ENCODE peak calls at places on chromosome 3, in six cellular contexts. W is upper lobe of left lung, A is GM13976, B is GM13977, M is esophagus muscularis mucosa, E is colonic mucosa. R is an unnamed sample.

GRCh38 chr3:110414851-110415250 is 656.8 kb upstream of the NECTIN3 start:
- DNase-seq in E (no peak), B (no peak), M (no peak), A (no peak), W (no peak), R (no peak)

GRCh38 chr3:104941785-104942184 is 424.9 kb upstream of the ALCAM start:
- DNase-seq in B (no peak), W (no peak), E (no peak), A (no peak), M (no peak), R (no peak)

GRCh38 chr3:161171113-161171512 is 50.0 kb upstream of the NMD3 start:
- DNase-seq in B (no peak), M (no peak), A (no peak), E (peak), W (peak), R (no peak)

GRCh38 chr3:120171134-120171863 is 77.1 kb upstream of the GSK3B start:
- DNase-seq in A (no peak), B (no peak), W (no peak), M (no peak), E (peak), R (no peak)

GRCh38 chr3:159796744-159797143 is 191.9 kb upstream of the IL12A start:
- DNase-seq in M (no peak), W (no peak), E (no peak), B (no peak), A (no peak), R (no peak)

GRCh38 chr3:58206406-58207011 is 4.3 kb downstream of the DNASE1L3 start:
- DNase-seq in A (no peak), E (no peak), W (no peak), B (no peak), M (no peak), R (no peak)

GRCh38 chr3:61360297-61360696 is 109.0 kb upstream of the FHIT start:
- DNase-seq in M (no peak), W (no peak), B (no peak), A (no peak), E (no peak), R (no peak)

GRCh38 chr3:136818191-136818850 is 605 bp upstream of the SLC35G2 start:
- DNase-seq in B (peak), A (peak), W (peak), E (no peak), M (no peak), R (no peak)

GRCh38 chr3:189071452-189071851 is 100.3 kb upstream of the TPRG1 start:
- DNase-seq in M (no peak), B (no peak), E (no peak), A (no peak), W (no peak), R (peak)

GRCh38 chr3:108183971-108184370 is 38.3 kb downstream of the IFT57 start:
- DNase-seq in E (no peak), M (no peak), B (no peak), W (no peak), A (no peak), R (no peak)

GRCh38 chr3:83934208-83935150 is 1024.3 kb upstream of the CADM2 start:
- DNase-seq in E (no peak), W (no peak), A (no peak), B (no peak), M (no peak), R (peak)

GRCh38 chr3:43629254-43629653 is 7.4 kb upstream of the ANO10 start:
- DNase-seq in E (no peak), B (no peak), M (no peak), W (no peak), A (no peak), R (no peak)

GRCh38 chr3:150090006-150090405 is 119.3 kb upstream of the PFN2 start:
- DNase-seq in W (no peak), B (no peak), A (no peak), M (no peak), E (no peak), R (no peak)

GRCh38 chr3:131341761-131342160 is 39.8 kb upstream of the NUDT16 start:
- DNase-seq in M (no peak), E (no peak), B (no peak), A (no peak), W (no peak), R (no peak)

GRCh38 chr3:149377408-149378111 is at the start of gene TM4SF1:
- DNase-seq in A (no peak), E (peak), B (no peak), M (no peak), W (peak), R (no peak)

GRCh38 chr3:189392969-189393368 is 221.2 kb downstream of the TPRG1 start:
- DNase-seq in A (no peak), B (no peak), M (no peak), W (peak), E (peak), R (no peak)

GRCh38 chr3:154956815-154957214 is 123.3 kb upstream of the MME start:
- DNase-seq in B (no peak), M (no peak), W (no peak), A (no peak), E (no peak), R (no peak)

GRCh38 chr3:100756441-100756840 is 47.1 kb downstream of the TFG start:
- DNase-seq in M (no peak), A (no peak), E (no peak), W (no peak), B (no peak), R (no peak)

GRCh38 chr3:66603161-66603611 is 102.4 kb upstream of the LRIG1 start:
- DNase-seq in W (no peak), B (no peak), M (no peak), A (no peak), E (no peak), R (no peak)

GRCh38 chr3:63977893-63978292 is 45.4 kb downstream of the PSMD6 start:
- DNase-seq in B (no peak), M (no peak), W (no peak), E (no peak), A (no peak), R (no peak)

GRCh38 chr3:105516972-105517371 is 150.3 kb downstream of the ALCAM start:
- DNase-seq in W (no peak), A (no peak), M (no peak), E (no peak), B (no peak), R (no peak)

GRCh38 chr3:151445283-151446001 is 15.4 kb downstream of the IGSF10 start:
- DNase-seq in E (no peak), B (no peak), A (no peak), W (peak), M (no peak), R (peak)

GRCh38 chr3:63585927-63586326 is 66.5 kb upstream of the SNTN start:
- DNase-seq in E (no peak), M (no peak), W (no peak), B (no peak), A (no peak), R (no peak)

GRCh38 chr3:126347543-126348161 is 9.6 kb downstream of the KLF15 start:
- DNase-seq in M (no peak), B (no peak), E (peak), W (peak), A (no peak), R (no peak)

GRCh38 chr3:128426128-128426921 is 40.4 kb downstream of the DNAJB8 start:
- DNase-seq in M (no peak), A (peak), W (peak), E (peak), B (peak), R (peak)

GRCh38 chr3:141737828-141738635 is at the start of gene RNF7:
- DNase-seq in B (peak), A (peak), E (peak), W (peak), M (peak), R (peak)

GRCh38 chr3:13600950-13601691 is 52.2 kb downstream of the FBLN2 start:
- DNase-seq in M (no peak), A (no peak), W (no peak), B (no peak), E (no peak), R (no peak)

GRCh38 chr3:77815467-77815866 is 775.6 kb downstream of the ROBO2 start:
- DNase-seq in B (no peak), M (no peak), W (no peak), A (no peak), E (no peak), R (no peak)

GRCh38 chr3:126998320-126998719 is 15.4 kb downstream of the PLXNA1 start:
- DNase-seq in B (no peak), A (no peak), M (no peak), W (no peak), E (no peak), R (no peak)

GRCh38 chr3:58388550-58389061 is 45.0 kb downstream of the PDHB start:
- DNase-seq in A (no peak), B (no peak), E (no peak), M (no peak), W (no peak), R (no peak)

GRCh38 chr3:20488101-20488500 is 302.1 kb upstream of the SGO1 start:
- DNase-seq in B (no peak), M (no peak), A (no peak), W (no peak), E (no peak), R (no peak)

GRCh38 chr3:107938128-107938527 is 152.7 kb downstream of the CD47 start:
- DNase-seq in M (no peak), E (peak), W (no peak), A (no peak), B (no peak), R (peak)

GRCh38 chr3:14633819-14634424 is 17.6 kb upstream of the CCDC174 start:
- DNase-seq in W (peak), M (no peak), A (peak), E (peak), B (peak), R (peak)

GRCh38 chr3:76415384-76415783 is 624.5 kb upstream of the ROBO2 start:
- DNase-seq in A (no peak), E (no peak), W (no peak), M (no peak), B (no peak), R (no peak)

GRCh38 chr3:94647131-94647530 is 584.3 kb downstream of the NSUN3 start:
- DNase-seq in W (no peak), B (no peak), A (no peak), M (no peak), E (no peak), R (no peak)

DNA sequence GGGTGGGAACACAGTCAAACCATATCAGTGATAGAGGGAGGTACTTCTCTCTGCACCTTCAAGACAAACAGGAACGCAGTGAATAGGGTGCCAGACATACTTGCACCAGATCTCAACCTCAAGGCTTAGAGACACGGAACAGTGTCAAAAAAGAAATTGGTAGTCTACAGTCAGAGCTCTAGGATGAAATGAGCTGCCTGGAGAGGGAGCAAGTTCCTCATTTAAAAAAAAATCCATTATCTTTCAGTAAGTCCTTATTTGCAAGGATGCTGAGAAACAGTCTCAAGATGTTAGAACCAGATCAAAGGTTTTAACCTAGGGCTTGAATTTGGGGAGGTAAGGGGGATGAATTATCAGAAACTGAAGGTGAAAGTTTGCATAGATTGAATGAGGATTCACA is 20.2 kb upstream of the LMCD1 start:
- DNase-seq in A (no peak), E (no peak), B (no peak), W (no peak), M (no peak), R (no peak)
- TF ChIP-seq CTCF in A (no peak), E (no peak), B (no peak), W (no peak), M (no peak), R (no peak)

DNA sequence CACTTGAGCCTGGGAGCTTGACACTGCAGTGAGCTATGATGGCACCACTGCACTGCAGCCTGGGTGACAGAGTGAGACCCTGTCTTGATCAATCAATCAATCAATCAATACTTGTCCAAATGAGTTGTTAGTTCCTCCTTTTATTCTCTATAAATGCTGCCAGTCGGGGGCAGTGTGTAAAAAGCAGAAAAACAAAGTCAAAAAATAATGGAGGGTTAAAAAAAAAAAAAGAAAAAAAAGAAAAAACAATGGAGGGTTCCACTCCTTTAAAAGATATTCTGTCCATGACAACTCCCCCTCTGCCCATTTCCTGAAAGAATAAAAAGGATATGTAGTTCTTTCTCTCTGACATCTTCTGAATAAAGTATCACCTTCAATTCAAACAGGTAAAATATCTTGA is 1068.6 kb downstream of the FHIT start:
- DNase-seq in W (no peak), A (no peak), B (no peak), M (no peak), E (no peak), R (no peak)
- TF ChIP-seq CTCF in W (no peak), A (no peak), B (no peak), M (no peak), E (no peak), R (no peak)

DNA sequence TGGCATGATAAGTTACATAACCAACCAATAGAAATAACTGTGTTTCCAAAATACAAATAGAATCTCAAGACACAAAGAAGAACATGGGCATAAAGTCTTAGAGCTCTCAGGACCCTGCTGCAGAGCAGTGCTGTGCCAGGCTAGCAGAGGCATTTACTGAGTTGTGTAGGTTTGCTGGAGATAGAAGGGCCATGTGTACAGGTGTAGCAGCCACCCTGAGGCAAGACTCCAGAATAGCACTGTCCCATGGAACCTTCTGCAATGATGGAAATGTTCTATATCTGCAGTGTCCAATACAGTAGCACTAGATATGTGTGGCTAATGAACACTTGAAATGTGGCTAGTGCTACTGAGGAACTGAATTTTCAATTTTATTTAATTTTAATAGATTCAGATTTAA is 267.0 kb upstream of the UMPS start:
- DNase-seq in M (no peak), W (no peak), E (no peak), A (no peak), B (no peak), R (no peak)
- TF ChIP-seq CTCF in M (no peak), W (no peak), E (no peak), A (no peak), B (no peak), R (no peak)

GRCh38 chr3:169722715-169723114 is 42.1 kb downstream of the TERC start:
- DNase-seq in W (no peak), E (no peak), B (no peak), A (no peak), M (no peak), R (no peak)
- TF ChIP-seq CTCF in W (no peak), E (no peak), B (no peak), A (no peak), M (no peak), R (no peak)

GRCh38 chr3:123447416-123447748 is 1.5 kb downstream of the ADCY5 start:
- DNase-seq in M (no peak), A (no peak), B (no peak), E (no peak), W (no peak), R (no peak)

GRCh38 chr3:123448503-123449091 is at the start of gene ADCY5:
- DNase-seq in M (no peak), B (peak), W (no peak), E (peak), A (peak), R (no peak)

GRCh38 chr3:123446610-123447109 is 2.2 kb downstream of the ADCY5 start:
- DNase-seq in A (no peak), E (no peak), W (no peak), B (no peak), M (no peak), R (no peak)

GRCh38 chr3:123449092-123449985 is 449 bp upstream of the ADCY5 start:
- DNase-seq in B (peak), W (no peak), E (no peak), M (no peak), A (peak), R (no peak)

DNA sequence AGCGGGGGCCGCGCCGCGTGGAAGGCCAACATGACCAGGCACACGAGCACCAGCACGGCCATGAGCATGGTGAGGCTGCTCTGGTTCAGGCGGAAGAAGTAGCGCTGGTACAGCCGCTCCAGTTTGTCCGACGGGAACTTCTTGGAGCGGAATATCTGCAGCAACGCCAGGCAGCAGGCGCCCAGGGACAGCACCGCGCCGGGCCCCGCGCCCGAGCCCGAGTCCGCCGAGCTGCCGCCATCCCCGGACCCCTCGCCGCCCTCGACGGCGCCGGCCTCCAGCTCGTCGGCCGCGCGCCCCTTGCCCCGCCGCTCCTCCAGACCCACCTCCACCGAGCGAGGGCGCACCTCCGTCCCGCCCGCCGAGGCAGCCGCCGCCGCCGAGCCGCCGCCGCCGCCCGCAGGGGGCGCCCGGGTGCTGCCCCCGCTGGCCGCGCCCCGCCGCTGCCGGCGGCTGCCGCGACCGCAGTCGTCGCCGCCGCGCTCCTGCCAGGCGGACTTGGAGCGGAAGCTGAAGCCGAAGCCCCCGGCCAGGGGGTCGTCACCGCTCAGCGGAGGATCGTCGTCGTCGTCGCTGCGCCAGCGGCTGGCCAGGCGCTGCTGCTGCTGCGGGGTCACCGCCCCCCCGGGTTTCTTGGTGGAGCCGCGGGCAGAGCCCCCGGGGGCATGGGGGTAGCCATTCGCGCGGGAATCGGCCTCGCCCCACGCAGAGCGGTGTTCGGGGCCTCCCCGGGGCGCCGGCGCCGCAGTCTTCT is 964 bp downstream of the ADCY5 start:
- DNase-seq in B (peak), W (no peak), A (peak), M (no peak), E (no peak), R (no peak)
- TF ChIP-seq CTCF in B (peak), W (no peak), A (peak), M (peak), E (no peak), R (no peak)